ENCODE peak calls at places on chromosomes 16 and 17, in ten cellular contexts. R, B, J, F, I, M, K, N, P and Z are unnamed samples.

GRCh38 chr17:61494325-61495160 is 42.3 kb downstream of the TBX4 start:
- DNase-seq in P (no peak), J (no peak), F (no peak), N (no peak), I (no peak), B (no peak), R (no peak), M (no peak), K (no peak), Z (no peak)

GRCh38 chr17:77320501-77321256 is 179.9 kb downstream of the SEC14L1 start:
- DNase-seq in B (no peak), N (peak; percentile 66), J (peak; percentile 83), R (peak; percentile 35), F (no peak), P (peak; percentile 49), K (no peak), M (no peak), I (no peak), Z (peak; percentile 75)

GRCh38 chr17:57243171-57243622 is 13.1 kb upstream of the MSI2 start:
- DNase-seq in N (peak; percentile 56), I (peak; percentile 77), B (peak; percentile 60), F (peak; percentile 88), K (no peak), J (peak; percentile 77), R (peak; percentile 38), P (peak; percentile 70), M (peak; percentile 63), Z (peak; percentile 66)

GRCh38 chr17:42347198-42347597 is 41.0 kb downstream of the STAT3 start:
- DNase-seq in R (no peak), I (no peak), N (peak; percentile 83), K (no peak), F (no peak), P (peak; percentile 35), J (peak; percentile 68), M (peak; percentile 43), B (peak; percentile 86), Z (no peak)

GRCh38 chr17:19726615-19727376 is 10.4 kb upstream of the SLC47A2 start:
- DNase-seq in F (no peak), P (no peak), M (no peak), I (no peak), B (no peak), K (no peak), R (no peak), N (no peak), J (no peak), Z (no peak)

GRCh38 chr16:67115649-67116048 is 5.9 kb downstream of the PHAF1 start:
- DNase-seq in J (no peak), B (peak; percentile 95), R (no peak), I (no peak), M (no peak), F (peak; percentile 68), N (no peak), K (no peak), P (no peak), Z (no peak)

GRCh38 chr17:67058036-67058435 is 13.7 kb downstream of the CACNG1 start:
- DNase-seq in R (no peak), M (no peak), K (no peak), J (no peak), N (no peak), B (no peak), F (no peak), I (no peak), P (no peak), Z (no peak)

GRCh38 chr16:57473906-57474305 is 11.4 kb downstream of the POLR2C start:
- DNase-seq in B (no peak), F (no peak), M (no peak), P (no peak), R (no peak), N (no peak), I (no peak), J (no peak), K (no peak), Z (no peak)

GRCh38 chr16:5460701-5461100 is 363.1 kb upstream of the EEF2KMT start:
- DNase-seq in I (no peak), B (no peak), M (no peak), J (no peak), P (no peak), F (no peak), N (no peak), K (no peak), R (no peak), Z (no peak)

GRCh38 chr16:9139965-9140364 is 48.5 kb downstream of the HAPSTR1 start:
- DNase-seq in B (peak; percentile 35), N (no peak), R (no peak), I (peak; percentile 56), M (no peak), J (no peak), K (no peak), P (no peak), F (no peak), Z (no peak)

GRCh38 chr16:84548508-84548907 is 44.0 kb upstream of the MEAK7 start:
- DNase-seq in R (no peak), F (no peak), J (no peak), N (no peak), K (no peak), M (no peak), B (no peak), P (no peak), I (no peak), Z (no peak)

GRCh38 chr17:37344519-37344918 is 31.3 kb upstream of the C17orf78 start:
- DNase-seq in B (no peak), R (no peak), F (no peak), K (no peak), I (no peak), N (no peak), J (no peak), M (no peak), P (no peak), Z (no peak)

GRCh38 chr17:57927048-57927723 is 28.0 kb downstream of the CUEDC1 start:
- DNase-seq in R (no peak), M (no peak), N (no peak), K (no peak), P (no peak), B (peak; percentile 82), I (peak; percentile 39), J (no peak), F (no peak), Z (peak; percentile 59)

GRCh38 chr17:61480414-61480807 is 28.2 kb downstream of the TBX4 start:
- DNase-seq in R (no peak), B (no peak), K (no peak), I (no peak), M (no peak), F (no peak), P (no peak), J (no peak), N (no peak), Z (no peak)

GRCh38 chr17:49343273-49343672 is 18.8 kb downstream of the ZNF652 start:
- DNase-seq in N (no peak), K (no peak), M (no peak), J (no peak), P (no peak), F (no peak), I (no peak), R (no peak), B (peak; percentile 78), Z (no peak)

GRCh38 chr17:58969156-58969555 is 137.5 kb downstream of the TRIM37 start:
- DNase-seq in J (no peak), B (no peak), P (no peak), I (no peak), K (no peak), N (no peak), F (no peak), M (no peak), R (no peak), Z (no peak)

GRCh38 chr16:16109453-16110110 is 113.7 kb downstream of the ABCC6 start:
- DNase-seq in P (no peak), J (peak; percentile 27), N (no peak), M (no peak), R (no peak), F (no peak), B (no peak), K (no peak), I (no peak), Z (no peak)

GRCh38 chr16:70437017-70437581 is 1.8 kb downstream of the ST3GAL2 start:
- DNase-seq in R (no peak), B (peak; percentile 94), F (no peak), K (no peak), P (peak; percentile 58), I (peak; percentile 74), N (peak; percentile 56), J (peak; percentile 34), M (no peak), Z (no peak)

GRCh38 chr16:86285421-86285820 is 224.9 kb upstream of the FOXF1 start:
- DNase-seq in K (no peak), J (no peak), B (no peak), N (no peak), I (no peak), M (no peak), R (no peak), F (no peak), P (no peak), Z (no peak)
- H3K4me1 ChIP-seq in K (peaks cover 11% of the 10 kb centered on the region), J (no peaks in the 10 kb centered on the region), B (peaks cover 5% of the 10 kb centered on the region), N (peaks cover 9% of the 10 kb centered on the region), I (no peaks in the 10 kb centered on the region), M (no peaks in the 10 kb centered on the region), R (no peaks in the 10 kb centered on the region), F (no peaks in the 10 kb centered on the region), P (no peaks in the 10 kb centered on the region), Z (no peaks in the 10 kb centered on the region)

DNA sequence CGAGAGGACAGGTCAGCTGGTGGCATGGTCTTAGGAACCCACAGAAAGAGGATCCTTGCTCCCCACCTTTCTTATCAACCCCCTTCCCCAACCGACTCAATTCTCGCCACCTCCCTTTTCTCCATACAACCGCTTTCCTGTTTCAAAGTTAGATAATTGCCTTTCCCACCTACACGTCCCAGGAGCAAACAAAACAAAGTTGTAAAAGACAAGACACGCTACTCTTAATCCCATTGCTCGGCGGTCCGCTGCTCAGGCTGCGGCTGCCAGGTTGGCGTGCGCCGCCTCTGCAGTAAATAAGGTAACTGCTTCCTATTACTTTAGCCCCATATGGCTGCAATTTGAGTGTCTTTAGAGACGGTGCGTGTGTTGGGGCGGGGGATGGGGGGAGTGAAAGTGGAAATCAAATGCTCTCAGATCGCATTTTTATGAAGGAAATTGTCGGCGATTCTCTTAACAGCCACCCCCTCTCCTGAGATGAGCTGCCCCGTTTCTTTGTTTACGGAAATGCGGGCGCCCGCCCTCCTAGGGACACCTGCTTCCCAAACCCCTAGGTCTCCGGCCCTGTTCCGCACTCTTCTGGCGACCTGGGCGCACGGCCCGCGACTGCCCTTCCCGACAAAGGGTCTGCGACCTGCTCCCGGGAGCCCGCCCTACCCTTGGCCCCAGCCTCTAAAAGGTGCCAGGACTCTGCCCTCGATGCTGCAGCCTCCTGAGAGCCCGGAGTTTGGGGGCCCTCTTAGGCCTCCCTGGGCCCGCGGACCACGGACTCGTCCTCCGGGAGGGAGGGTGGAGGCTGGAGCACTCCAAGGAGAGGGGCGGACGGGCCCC is 3.7 kb upstream of the CBX8 start:
- DNase-seq in M (no peak), B (peak; percentile 39), P (no peak), N (no peak), I (no peak), R (no peak), F (no peak), J (no peak), K (no peak), Z (no peak)
- TF ChIP-seq POLR2A in M (no peak), B (no peak), P (no peak), N (no peak), I (no peak), R (no peak), F (no peak), J (no peak), K (no peak), Z (no peak)

GRCh38 chr16:3431779-3432219 is 11.5 kb downstream of the ZNF597 start:
- DNase-seq in N (peak; percentile 37), M (peak; percentile 32), I (peak; percentile 88), K (no peak), J (peak; percentile 46), B (peak; percentile 31), R (no peak), F (no peak), P (peak; percentile 55), Z (no peak)
- H3K4me3 ChIP-seq in N (no peak overlapping the region), M (no peak overlapping the region), I (peak overlapping the region; percentile 37), K (no peak overlapping the region), J (no peak overlapping the region), B (peak overlapping the region; percentile 42), R (peak overlapping the region; percentile 7), F (no peak overlapping the region), P (no peak overlapping the region), Z (no peak overlapping the region)

GRCh38 chr17:27635275-27635823 is 4.4 kb downstream of the LGALS9 start:
- DNase-seq in I (peak; percentile 35), F (no peak), N (no peak), P (no peak), J (no peak), R (no peak), B (no peak), M (no peak), K (no peak), Z (no peak)
- H3K4me1 ChIP-seq in I (peaks cover 19% of the 10 kb centered on the region), F (no peaks in the 10 kb centered on the region), N (no peaks in the 10 kb centered on the region), P (peaks cover 18% of the 10 kb centered on the region), J (peaks cover 18% of the 10 kb centered on the region), R (peaks cover 28% of the 10 kb centered on the region), B (peaks cover 10% of the 10 kb centered on the region), M (peaks cover 17% of the 10 kb centered on the region), K (peaks cover 57% of the 10 kb centered on the region), Z (peaks cover 4% of the 10 kb centered on the region)